ENCODE peak calls at places on chromosomes 4 and X, in six cellular contexts. N is suprapubic skin, J is IMR-90, G is prostate gland, C is endothelial cell of umbilical vein, E is H54. Y is an unnamed sample.

GRCh38 chr4:75306496-75306895 is 207.7 kb downstream of the RCHY1 start:
- DNase-seq in J (no peak), C (no peak), E (no peak), N (no peak), G (peak; percentile 19), Y (no peak)

GRCh38 chrX:39857780-39858179 is 240.0 kb downstream of the BCOR start:
- DNase-seq in N (no peak), C (no peak), J (no peak), G (no peak), E (no peak), Y (no peak)

GRCh38 chr4:53119685-53120084 is 246.2 kb downstream of the SCFD2 start:
- DNase-seq in N (no peak), J (peak; percentile 75), C (no peak), G (no peak), E (no peak), Y (no peak)

GRCh38 chr4:30760560-30760959 is 40.4 kb downstream of the PCDH7 start:
- DNase-seq in N (no peak), J (no peak), E (no peak), C (peak; percentile 31), G (no peak), Y (no peak)

GRCh38 chr4:54945838-54946237 is 179.6 kb downstream of the KDR start:
- DNase-seq in C (peak; percentile 78), G (no peak), E (no peak), N (no peak), J (no peak), Y (no peak)

GRCh38 chr4:13109536-13109935 is 374.6 kb downstream of the RAB28 start:
- DNase-seq in E (no peak), J (no peak), C (no peak), N (no peak), G (no peak), Y (no peak)

GRCh38 chrX:1488745-1489144 is 36.0 kb upstream of the ASMTL start:
- DNase-seq in G (no peak), N (no peak), C (no peak), J (no peak), E (no peak), Y (no peak)

GRCh38 chr4:149961876-149962597 is 116.2 kb upstream of the DCLK2 start:
- DNase-seq in J (peak; percentile 83), C (no peak), G (no peak), E (no peak), N (no peak), Y (no peak)

GRCh38 chr4:70855464-70855863 is 15.8 kb upstream of the GRSF1 start:
- DNase-seq in C (no peak), E (no peak), G (no peak), N (no peak), J (no peak), Y (no peak)

GRCh38 chr4:153222790-153223417 is 18.7 kb downstream of the TRIM2 start:
- DNase-seq in G (peak; percentile 55), E (no peak), J (peak; percentile 41), C (peak; percentile 69), N (peak; percentile 74), Y (no peak)

DNA sequence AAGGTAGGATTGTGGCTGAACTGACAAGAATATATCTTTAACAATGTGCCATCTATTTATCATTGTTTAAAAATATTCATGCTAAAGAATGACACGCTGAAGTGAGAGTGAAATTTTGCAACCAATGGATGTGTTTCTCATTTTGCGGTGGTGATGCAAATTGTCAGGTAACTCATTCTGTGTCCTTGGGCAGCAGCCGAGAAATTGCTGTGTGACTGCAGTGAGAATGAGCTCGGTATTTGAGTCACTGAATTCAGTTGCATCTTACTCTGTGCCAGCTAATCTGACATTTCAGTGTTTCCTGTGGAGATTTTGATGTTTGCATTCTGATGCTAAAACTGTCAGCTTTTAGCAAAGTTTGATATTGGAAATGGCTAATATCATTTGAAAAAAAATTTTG is 28.1 kb downstream of the MCUB start:
- DNase-seq in G (no peak), N (no peak), J (no peak), C (no peak), E (no peak), Y (peak; percentile 26)
- TF ChIP-seq POLR2A in G (no peak), N (no peak), J (no peak), C (no peak), E (no peak), Y (no peak)

GRCh38 chr4:36241771-36242170 is 2.5 kb downstream of the ARAP2 start:
- DNase-seq in G (no peak), N (no peak), C (no peak), E (peak; percentile 14), J (no peak), Y (peak; percentile 21)

GRCh38 chr4:36242629-36243354 is 1.5 kb downstream of the ARAP2 start:
- DNase-seq in G (no peak), C (no peak), E (no peak), J (no peak), N (no peak), Y (no peak)

GRCh38 chr4:36249605-36250004 is 5.3 kb upstream of the ARAP2 start:
- DNase-seq in G (no peak), J (no peak), E (no peak), N (no peak), C (no peak), Y (no peak)

GRCh38 chr4:36243355-36244256 is 708 bp downstream of the ARAP2 start:
- DNase-seq in C (no peak), J (peak; percentile 1), N (peak; percentile 73), E (peak; percentile 19), G (peak; percentile 27), Y (no peak)

GRCh38 chr4:36244257-36245084 is at the start of gene ARAP2:
- DNase-seq in N (peak; percentile 72), C (no peak), E (peak; percentile 48), G (peak; percentile 73), J (peak; percentile 4), Y (peak; percentile 53)
- TF ChIP-seq POLR2A in N (peak; percentile 33), C (no peak), E (no peak), G (peak; percentile 28), J (no peak), Y (peak; percentile 52)

GRCh38 chr4:167831853-167832252 is 260.5 kb upstream of the ANXA10 start:
- DNase-seq in G (no peak), J (no peak), N (no peak), C (no peak), E (no peak), Y (no peak)
- TF ChIP-seq POLR2A in G (no peak), J (no peak), N (no peak), C (no peak), E (no peak), Y (no peak)

GRCh38 chr4:184815046-184815877 is 10.5 kb downstream of the ACSL1 start:
- DNase-seq in J (peak; percentile 74), N (peak; percentile 80), E (peak; percentile 47), C (peak; percentile 39), G (peak; percentile 94), Y (no peak)
- TF ChIP-seq POLR2A in J (no peak), N (no peak), E (no peak), C (no peak), G (peak; percentile 62), Y (no peak)

GRCh38 chrX:46758956-46759644 is at the start of gene SLC9A7:
- DNase-seq in G (peak; percentile 66), E (no peak), J (peak; percentile 61), C (peak; percentile 73), N (peak; percentile 73), Y (peak; percentile 31)
- TF ChIP-seq POLR2A in G (peak; percentile 62), E (peak; percentile 53), J (no peak), C (no peak), N (no peak), Y (no peak)

DNA sequence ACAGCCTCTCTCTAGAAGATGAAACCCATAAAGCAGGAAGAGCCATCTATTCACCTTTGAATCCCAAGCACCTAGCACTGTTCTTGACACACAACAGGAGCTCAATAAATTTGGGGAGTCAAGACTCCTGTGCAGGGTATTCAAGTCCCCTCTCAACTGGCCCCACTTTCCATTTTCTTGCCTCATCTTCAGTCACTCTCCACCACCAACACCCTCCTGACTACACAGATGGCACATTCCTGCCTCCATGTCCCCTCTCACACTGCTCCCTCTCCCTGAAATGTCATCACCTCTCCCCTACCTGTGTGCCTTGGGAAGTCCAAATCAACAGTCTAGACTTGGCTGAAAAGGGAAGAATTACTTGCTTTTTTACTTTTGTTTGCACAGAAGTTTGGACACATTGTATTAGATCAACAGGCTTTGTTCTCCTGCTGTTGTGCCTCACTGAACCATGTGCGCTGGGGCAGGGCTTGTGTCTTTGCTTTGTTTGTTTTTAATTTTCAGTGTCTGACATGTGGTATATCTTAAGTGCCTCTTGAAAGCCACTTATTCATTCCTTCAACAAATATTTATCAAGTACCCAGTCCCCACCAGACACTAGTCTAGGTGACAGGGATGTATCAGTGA is 85.1 kb downstream of the APBB2 start:
- DNase-seq in C (no peak), N (no peak), G (no peak), E (no peak), J (no peak), Y (no peak)
- TF ChIP-seq POLR2A in C (no peak), N (no peak), G (no peak), E (no peak), J (no peak), Y (no peak)

GRCh38 chr4:113509851-113510250 is 251.7 kb downstream of the CAMK2D start:
- DNase-seq in J (no peak), G (no peak), E (no peak), C (no peak), N (no peak), Y (no peak)

GRCh38 chr4:113512880-113513279 is 248.7 kb downstream of the CAMK2D start:
- DNase-seq in E (no peak), J (no peak), C (no peak), N (no peak), G (no peak), Y (no peak)

GRCh38 chr4:113511944-113512343 is 249.6 kb downstream of the CAMK2D start:
- DNase-seq in C (no peak), J (no peak), E (no peak), N (no peak), G (no peak), Y (no peak)

DNA sequence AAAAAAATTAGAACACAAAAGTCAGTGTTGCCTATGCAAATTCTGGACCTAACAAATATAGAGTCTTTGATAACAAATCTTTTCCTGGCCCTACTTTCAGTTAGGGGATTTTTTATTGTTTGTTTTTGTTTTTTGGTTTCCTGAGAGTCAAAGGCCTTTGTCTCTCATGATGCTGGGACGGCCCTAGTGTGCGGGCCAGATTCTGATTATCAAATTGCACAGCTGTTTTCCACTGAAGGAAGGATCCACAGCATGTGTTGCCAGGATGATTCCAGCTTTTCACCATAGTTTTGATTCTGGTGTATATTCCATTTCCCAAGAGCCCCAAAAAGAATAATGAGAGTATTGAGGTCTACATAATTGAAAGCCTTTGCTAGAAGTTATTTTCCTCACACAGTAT is 248.2 kb downstream of the CAMK2D start:
- DNase-seq in J (no peak), C (no peak), G (no peak), N (no peak), E (no peak), Y (no peak)
- TF ChIP-seq POLR2A in J (no peak), C (no peak), G (no peak), N (no peak), E (no peak), Y (no peak)

Y was measured in GM12891.